ENCODE peak calls at places on chromosome 13, in eight cellular contexts. R, L, T, Q, V, J, K and X are unnamed samples. For H3K79me2, the result is how much of the 10 kb centered on the place peaks cover.

GRCh38 chr13:24680258-24680920 is at the start of gene ATP12A:
- DNase-seq in T (peak), L (no peak), K (no peak), R (no peak), Q (no peak), J (no peak), V (no peak), X (peak)

GRCh38 chr13:33494596-33495214 is 209.2 kb upstream of the STARD13 start:
- DNase-seq in T (peak), L (no peak), Q (peak), R (peak), J (peak), V (peak), K (peak), X (peak)

GRCh38 chr13:95781016-95781415 is 104.1 kb downstream of the DNAJC3 start:
- DNase-seq in L (no peak), J (no peak), K (no peak), T (no peak), V (no peak), R (no peak), Q (no peak), X (no peak)

GRCh38 chr13:112843392-112844250 is 125.4 kb upstream of the MCF2L start:
- DNase-seq in Q (no peak), V (no peak), L (no peak), J (no peak), R (no peak), T (no peak), K (no peak), X (no peak)

GRCh38 chr13:39510296-39510695 is 92.7 kb downstream of the LHFPL6 start:
- DNase-seq in J (no peak), V (no peak), K (no peak), R (no peak), L (no peak), Q (no peak), T (peak), X (peak)

GRCh38 chr13:113442985-113443362 is 10.3 kb downstream of the ADPRHL1 start:
- DNase-seq in R (no peak), Q (no peak), V (no peak), K (no peak), T (no peak), J (no peak), L (no peak), X (no peak)

GRCh38 chr13:78621086-78621485 is 17.7 kb upstream of the POU4F1 start:
- DNase-seq in V (no peak), L (no peak), T (no peak), J (no peak), Q (no peak), K (no peak), R (no peak), X (no peak)

GRCh38 chr13:102911336-102911735 is 65.5 kb downstream of the ERCC5 start:
- DNase-seq in K (peak), R (no peak), Q (peak), V (no peak), L (no peak), T (no peak), J (no peak), X (peak)

GRCh38 chr13:63297162-63297561 is 1881.5 kb upstream of the PCDH20 start:
- DNase-seq in R (no peak), Q (no peak), L (no peak), T (no peak), K (no peak), J (no peak), V (no peak), X (no peak)

GRCh38 chr13:98890920-98891319 is 86.9 kb downstream of the DOCK9 start:
- DNase-seq in K (no peak), R (peak), L (no peak), T (peak), Q (no peak), V (no peak), J (no peak), X (no peak)

GRCh38 chr13:43289458-43290255 is 266.3 kb downstream of the DNAJC15 start:
- DNase-seq in R (no peak), Q (no peak), V (no peak), T (no peak), L (no peak), J (no peak), K (no peak), X (no peak)

GRCh38 chr13:20174656-20175405 is 14.0 kb upstream of the GJA3 start:
- DNase-seq in K (peak), Q (peak), T (peak), R (peak), L (no peak), V (peak), J (peak), X (peak)

GRCh38 chr13:27790523-27790922 is 1.8 kb upstream of the GSX1 start:
- DNase-seq in L (peak), T (no peak), V (no peak), R (no peak), J (no peak), Q (no peak), K (no peak), X (no peak)

GRCh38 chr13:41613984-41614581 is 156.7 kb downstream of the RGCC start:
- DNase-seq in K (no peak), R (peak), L (no peak), T (peak), V (peak), Q (peak), J (no peak), X (peak)

GRCh38 chr13:48118025-48118424 is 23.1 kb upstream of the MED4 start:
- DNase-seq in R (no peak), T (no peak), L (no peak), K (no peak), V (no peak), J (no peak), Q (no peak), X (no peak)

GRCh38 chr13:35767256-35767981 is 290.9 kb upstream of the MAB21L1 start:
- DNase-seq in L (no peak), V (no peak), J (no peak), K (no peak), T (no peak), R (no peak), Q (no peak), X (no peak)

GRCh38 chr13:28754698-28755545 is 36.2 kb upstream of the SLC46A3 start:
- DNase-seq in V (peak), T (peak), Q (peak), K (no peak), L (peak), J (peak), R (peak), X (no peak)

GRCh38 chr13:108496364-108497215 is 132.8 kb upstream of the MYO16 start:
- DNase-seq in V (peak), L (no peak), T (peak), K (no peak), R (no peak), J (no peak), Q (no peak), X (no peak)

GRCh38 chr13:91406619-91407018 is 8.2 kb downstream of the GPC5 start:
- DNase-seq in V (peak), R (peak), L (peak), Q (peak), T (peak), K (no peak), J (peak), X (peak)

GRCh38 chr13:46751811-46752635 is 44.9 kb downstream of the ESD start:
- DNase-seq in J (no peak), R (no peak), Q (no peak), K (no peak), L (peak), T (no peak), V (no peak), X (no peak)

GRCh38 chr13:40963927-40964326 is 55.2 kb downstream of the ELF1 start:
- DNase-seq in L (no peak), T (peak), J (no peak), Q (peak), V (peak), K (peak), R (no peak), X (peak)

GRCh38 chr13:111664696-111665095 is 344.3 kb downstream of the TEX29 start:
- DNase-seq in Q (no peak), V (no peak), L (no peak), K (no peak), J (no peak), R (no peak), T (no peak), X (no peak)

GRCh38 chr13:99657848-99658265 is 156.6 kb downstream of the TM9SF2 start:
- DNase-seq in L (no peak), K (no peak), T (peak), R (peak), J (no peak), V (peak), Q (no peak), X (no peak)

GRCh38 chr13:73025212-73026012 is 33.4 kb upstream of the KLF5 start:
- DNase-seq in J (no peak), V (no peak), Q (no peak), R (peak), K (no peak), T (peak), L (no peak), X (peak)

GRCh38 chr13:50230365-50230978 is 215.2 kb downstream of the KCNRG start:
- DNase-seq in T (no peak), K (no peak), R (no peak), V (peak), Q (no peak), J (no peak), L (no peak), X (peak)

GRCh38 chr13:31982540-31982939 is 49.0 kb upstream of the FRY start:
- DNase-seq in J (no peak), R (peak), Q (peak), L (no peak), T (no peak), K (peak), V (peak), X (peak)

GRCh38 chr13:19587635-19588300 is 26.4 kb upstream of the TPTE2 start:
- DNase-seq in K (no peak), L (peak), J (peak), T (peak), V (peak), Q (peak), R (peak), X (peak)

GRCh38 chr13:38981096-38981495 is 9.5 kb downstream of the STOML3 start:
- DNase-seq in T (peak), V (no peak), L (no peak), Q (no peak), J (no peak), R (no peak), K (no peak), X (no peak)

GRCh38 chr13:28626266-28626665 is 32.7 kb upstream of the POMP start:
- DNase-seq in L (no peak), Q (no peak), T (no peak), V (no peak), J (no peak), R (no peak), K (no peak), X (no peak)

GRCh38 chr13:33139186-33139585 is 123.0 kb downstream of the KL start:
- DNase-seq in R (no peak), J (no peak), L (no peak), T (no peak), Q (no peak), V (no peak), K (no peak), X (no peak)

GRCh38 chr13:57326532-57326931 is 159.5 kb downstream of the PRR20E start:
- DNase-seq in R (no peak), L (no peak), J (no peak), T (no peak), K (no peak), V (no peak), Q (no peak), X (no peak)

GRCh38 chr13:85806553-85807175 is 7.4 kb upstream of the SLITRK6 start:
- DNase-seq in V (peak), K (peak), T (peak), L (no peak), J (peak), Q (peak), R (peak), X (peak)

GRCh38 chr13:111566567-111566966 is 246.1 kb downstream of the TEX29 start:
- DNase-seq in Q (no peak), J (no peak), T (no peak), L (no peak), V (no peak), K (no peak), R (no peak), X (no peak)

GRCh38 chr13:106532111-106532929 is 3.1 kb downstream of the EFNB2 start:
- DNase-seq in T (peak), Q (peak), V (peak), J (no peak), R (peak), L (no peak), K (no peak), X (peak)

GRCh38 chr13:20873348-20873747 is 29.2 kb downstream of the XPO4 start:
- DNase-seq in L (no peak), K (peak), R (peak), T (peak), Q (peak), J (no peak), V (peak), X (peak)

GRCh38 chr13:29479716-29480492 is 115.6 kb downstream of the SLC7A1 start:
- DNase-seq in Q (no peak), T (no peak), R (no peak), L (no peak), J (no peak), K (no peak), V (peak), X (no peak)

GRCh38 chr13:112892759-112893569 is 76.0 kb upstream of the MCF2L start:
- DNase-seq in V (no peak), L (no peak), T (peak), Q (no peak), J (no peak), K (no peak), R (peak), X (no peak)

GRCh38 chr13:62246581-62246980 is 830.9 kb upstream of the PCDH20 start:
- DNase-seq in K (no peak), L (no peak), Q (no peak), J (no peak), R (no peak), V (peak), T (no peak), X (no peak)

GRCh38 chr13:69970521-69970920 is 137.1 kb upstream of the ATXN8OS start:
- DNase-seq in V (no peak), Q (peak), K (no peak), J (no peak), L (no peak), T (peak), R (peak), X (no peak)

DNA sequence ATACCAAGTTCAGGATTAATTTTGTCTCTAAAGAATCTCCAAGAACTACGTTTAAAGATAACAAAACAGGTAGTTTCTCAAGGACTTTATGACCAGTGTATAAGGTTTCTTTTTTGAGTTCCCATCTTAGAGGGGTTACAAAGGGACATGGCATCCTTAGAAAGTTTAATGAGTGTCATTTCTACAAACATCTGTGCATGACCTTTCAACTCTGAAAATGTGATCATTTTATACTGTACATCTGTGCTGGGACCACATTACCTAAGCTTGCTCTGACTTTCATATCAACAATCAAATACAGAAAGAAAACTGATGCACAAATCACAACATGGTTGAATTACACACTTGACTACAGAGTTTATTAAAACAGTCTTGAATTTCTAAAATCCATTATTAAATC is 37.1 kb downstream of the KLF12 start:
- DNase-seq in K (no peak), L (no peak), V (no peak), R (no peak), T (no peak), J (no peak), Q (no peak), X (no peak)
- H3K4me2 ChIP-seq in K (no peak), L (no peak), V (no peak), R (no peak), T (no peak), J (no peak), Q (no peak), X (no peak)

GRCh38 chr13:97385854-97386253 is 48.1 kb upstream of the RAP2A start:
- DNase-seq in T (no peak), K (peak), J (no peak), Q (peak), V (no peak), L (no peak), R (no peak), X (peak)
- H3K27ac ChIP-seq in T (no peak), K (no peak), J (no peak), Q (no peak), V (no peak), L (peak), R (no peak), X (no peak)

DNA sequence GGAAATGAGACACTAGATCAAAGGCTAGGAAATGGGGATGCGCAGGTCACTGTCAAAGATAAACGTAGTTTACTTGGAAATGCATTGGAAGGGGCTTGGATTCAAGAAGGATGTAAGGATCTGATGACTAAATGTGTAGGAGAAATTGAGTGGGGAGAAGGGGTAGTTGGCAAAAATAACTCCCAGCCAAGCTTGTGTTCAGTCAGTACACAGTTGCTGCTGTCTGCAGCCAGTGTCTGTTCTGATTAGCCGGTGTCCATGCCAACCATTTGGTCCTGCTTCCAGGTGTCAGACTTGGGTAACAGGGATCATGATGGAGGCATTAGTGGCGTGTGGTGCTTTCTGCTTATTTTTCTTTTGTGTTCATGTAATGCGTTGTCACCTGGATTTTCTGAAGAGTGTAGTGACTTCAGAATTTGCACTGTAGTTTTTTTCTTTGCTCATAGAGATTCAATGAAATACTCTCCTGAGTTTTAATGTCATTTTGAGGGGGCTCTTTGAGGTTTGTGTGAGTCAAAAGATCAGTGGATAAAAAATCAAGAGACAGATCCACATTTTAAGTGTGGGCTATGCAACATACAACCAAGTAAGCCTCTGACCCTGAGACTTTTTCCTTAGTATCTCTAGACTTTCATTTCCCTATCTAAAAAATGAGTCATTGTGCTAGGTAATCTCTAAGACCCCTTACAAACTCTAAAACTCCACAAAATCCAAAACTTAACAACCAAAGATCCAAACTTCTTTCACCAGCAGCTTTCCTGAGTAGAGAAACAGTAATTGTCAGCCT is 103.9 kb downstream of the WDFY2 start:
- DNase-seq in T (peak), R (no peak), V (no peak), K (no peak), J (no peak), Q (no peak), L (no peak), X (no peak)
- H3K79me2 ChIP-seq in T (under half), R (under half), V (under half), K (half or more), J (under half), Q (under half), L (under half), X (half or more)

GRCh38 chr13:30739646-30740642 is 4.6 kb downstream of the ALOX5AP start:
- DNase-seq in J (no peak), V (peak), L (peak), Q (peak), R (peak), T (peak), K (peak), X (peak)
- H3K4me2 ChIP-seq in J (no peak), V (peak), L (no peak), Q (peak), R (peak), T (no peak), K (peak), X (peak)